ENCODE peak calls at places on chromosomes 11 and 22, in five cellular contexts. R is vagina, J is GM12878, X is IMR-90, D is HCT116. Y is an unnamed sample.

GRCh38 chr11:92461478-92461877 is 236.9 kb downstream of the FAT3 start:
- DNase-seq in R (no peak), J (no peak), X (no peak), D (no peak), Y (no peak)

GRCh38 chr22:31647066-31647465 is 14.9 kb downstream of the PISD start:
- DNase-seq in R (no peak), J (no peak), X (no peak), D (no peak), Y (no peak)

GRCh38 chr22:47294222-47294532 is 531.7 kb downstream of the TBC1D22A start:
- DNase-seq in R (peak; percentile 79), J (no peak), X (peak; percentile 52), D (no peak), Y (no peak)

GRCh38 chr22:24523873-24524272 is 28.7 kb downstream of the UPB1 start:
- DNase-seq in R (no peak), J (no peak), X (peak; percentile 59), D (no peak), Y (no peak)

GRCh38 chr11:36071917-36072500 is 128.1 kb downstream of the LDLRAD3 start:
- DNase-seq in R (no peak), J (no peak), X (no peak), D (no peak), Y (no peak)

GRCh38 chr11:18010977-18011586 is 1.8 kb downstream of the SERGEF start:
- DNase-seq in R (no peak), J (no peak), X (no peak), D (no peak), Y (peak; percentile 24)

GRCh38 chr11:8722156-8722555 is 39.6 kb downstream of the RPL27A start:
- DNase-seq in R (no peak), J (no peak), X (peak; percentile 56), D (no peak), Y (no peak)

GRCh38 chr11:76256448-76256847 is 50.1 kb upstream of the WNT11 start:
- DNase-seq in R (no peak), J (no peak), X (no peak), D (no peak), Y (no peak)

GRCh38 chr11:33403344-33403743 is 146.2 kb downstream of the HIPK3 start:
- DNase-seq in R (no peak), J (no peak), X (no peak), D (no peak), Y (no peak)

GRCh38 chr11:110355011-110355744 is 58.8 kb upstream of the RDX start:
- DNase-seq in R (no peak), J (no peak), X (no peak), D (no peak), Y (no peak)

DNA sequence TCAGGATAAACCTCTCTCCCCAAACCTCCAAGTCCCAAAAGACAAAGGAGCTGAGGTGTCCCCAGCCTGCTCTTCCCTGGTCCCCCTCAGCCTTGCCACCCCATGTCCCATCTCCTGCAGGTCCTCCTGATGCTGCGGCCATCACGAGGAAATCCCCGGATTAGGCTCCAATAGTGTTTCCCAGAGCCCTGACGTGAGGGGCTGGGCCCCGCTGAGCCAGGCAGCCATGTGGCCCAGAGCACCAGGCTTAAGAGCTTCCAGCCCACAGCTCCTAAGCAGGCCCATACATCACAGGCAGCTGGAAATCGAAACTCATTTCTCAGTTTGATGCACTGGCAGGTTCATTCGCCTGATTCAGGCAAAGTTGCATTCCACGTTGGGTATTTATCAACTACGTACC is 114.2 kb downstream of the CHST1 start:
- DNase-seq in R (no peak), J (no peak), X (no peak), D (no peak), Y (no peak)
- TF ChIP-seq POLR2A in R (no peak), J (no peak), X (no peak), D (no peak), Y (no peak)

GRCh38 chr11:71447791-71448256 is 369 bp downstream of the DHCR7 start:
- DNase-seq in R (no peak), J (no peak), X (no peak), D (no peak), Y (no peak)

GRCh38 chr11:71450507-71450906 is 2.3 kb upstream of the DHCR7 start:
- DNase-seq in R (no peak), J (no peak), X (no peak), D (no peak), Y (no peak)

GRCh38 chr11:71449596-71449995 is 1.4 kb upstream of the DHCR7 start:
- DNase-seq in R (no peak), J (no peak), X (no peak), D (no peak), Y (peak; percentile 41)

GRCh38 chr11:71446942-71447688 is 1.1 kb downstream of the DHCR7 start:
- DNase-seq in R (no peak), J (no peak), X (peak; percentile 66), D (no peak), Y (no peak)

DNA sequence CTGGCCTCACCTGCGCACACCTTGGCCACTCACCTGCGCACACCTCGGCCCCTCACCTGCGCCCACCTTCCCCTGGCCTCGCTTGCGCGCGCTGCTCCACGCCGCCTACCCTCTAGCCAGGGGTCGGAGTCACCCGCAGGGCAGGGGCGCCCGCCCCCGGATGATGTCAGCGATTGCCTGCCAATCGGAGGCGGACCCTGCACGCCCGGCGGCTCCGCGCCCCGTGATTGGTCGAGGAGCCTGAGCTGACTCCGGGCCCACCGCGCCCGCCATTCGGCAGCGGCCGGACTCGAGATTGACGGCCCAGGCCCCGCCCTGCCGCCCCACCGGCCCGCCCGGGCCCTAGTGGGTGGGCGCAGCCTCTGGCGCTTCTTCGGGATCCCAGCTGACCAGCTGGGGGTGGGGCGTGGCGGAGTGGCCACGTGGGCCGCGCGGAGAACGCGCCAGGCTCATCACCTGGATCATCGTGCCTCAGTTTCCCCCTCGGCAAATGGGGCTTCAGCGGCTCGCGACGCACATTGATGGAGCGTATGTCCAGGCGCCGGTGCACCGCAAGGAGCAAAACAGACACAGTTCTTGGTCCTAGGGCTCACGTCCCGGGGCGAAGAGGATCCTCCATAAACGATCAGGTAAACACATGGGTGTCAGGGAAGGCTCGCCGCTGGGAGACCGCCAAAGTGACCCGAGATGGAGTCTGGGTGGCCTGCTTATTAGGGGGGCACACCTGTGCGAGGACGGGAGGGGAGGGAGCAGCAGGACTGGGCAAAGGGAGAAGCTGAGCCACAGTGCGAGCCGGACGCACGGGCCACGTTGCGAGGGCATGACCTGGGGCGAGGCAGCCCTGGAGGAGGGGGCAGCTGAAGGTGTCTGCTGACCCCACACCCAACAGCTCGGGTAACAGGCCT is at the start of gene DHCR7:
- DNase-seq in R (no peak), J (peak; percentile 76), X (peak; percentile 93), D (peak; percentile 81), Y (peak; percentile 94)
- TF ChIP-seq POLR2A in R (no peak), J (peak; percentile 89), X (no peak), D (peak; percentile 72), Y (peak; percentile 3)

DNA sequence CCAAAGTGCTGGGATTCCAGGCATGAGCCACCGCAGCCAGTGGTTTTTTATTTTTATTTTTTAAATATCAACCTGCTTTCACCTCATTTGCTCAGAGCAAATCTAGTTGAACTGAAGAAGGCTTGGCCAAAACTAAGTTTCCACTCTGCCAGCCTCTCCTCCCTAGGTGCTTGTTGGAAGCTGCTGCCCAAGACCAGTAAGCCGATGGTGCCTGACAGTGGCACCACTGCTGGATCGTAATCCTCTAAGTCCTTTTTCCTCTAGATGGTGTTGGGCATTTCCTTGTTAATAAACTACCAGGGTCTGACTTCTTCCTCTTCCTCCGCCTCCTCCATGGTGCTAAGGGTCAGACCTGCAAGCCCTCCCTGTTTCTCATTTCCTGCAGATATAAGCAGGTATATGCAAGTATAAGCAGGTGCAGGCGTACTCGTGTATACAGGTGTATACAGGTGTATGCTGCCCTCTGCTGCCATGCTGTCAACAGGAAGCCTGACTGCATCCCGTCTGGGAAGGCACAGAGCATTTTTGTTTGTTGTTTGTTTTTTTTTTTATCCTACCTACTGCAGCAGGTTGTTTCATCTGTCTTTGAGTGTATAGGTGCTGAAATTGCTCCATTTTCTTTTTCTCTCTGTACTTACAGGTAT is 1.6 kb downstream of the NADSYN1 start:
- DNase-seq in R (no peak), J (no peak), X (no peak), D (no peak), Y (no peak)
- TF ChIP-seq POLR2A in R (no peak), J (no peak), X (no peak), D (no peak), Y (no peak)

GRCh38 chr11:65425971-65426838 is 3.6 kb downstream of the NEAT1 start:
- DNase-seq in R (no peak), J (no peak), X (peak; percentile 89), D (peak; percentile 42), Y (peak; percentile 92)
- TF ChIP-seq POLR2A in R (no peak), J (peak; percentile 32), X (no peak), D (no peak), Y (no peak)

GRCh38 chr11:115696472-115697011 is 192.3 kb upstream of the CADM1 start:
- DNase-seq in R (no peak), J (no peak), X (no peak), D (no peak), Y (no peak)
- TF ChIP-seq POLR2A in R (no peak), J (no peak), X (no peak), D (no peak), Y (no peak)

GRCh38 chr22:37282385-37282677 is at the start of gene CYTH4:
- DNase-seq in R (no peak), J (no peak), X (no peak), D (no peak), Y (no peak)
- TF ChIP-seq POLR2A in R (no peak), J (peak; percentile 80), X (no peak), D (no peak), Y (no peak)

DNA sequence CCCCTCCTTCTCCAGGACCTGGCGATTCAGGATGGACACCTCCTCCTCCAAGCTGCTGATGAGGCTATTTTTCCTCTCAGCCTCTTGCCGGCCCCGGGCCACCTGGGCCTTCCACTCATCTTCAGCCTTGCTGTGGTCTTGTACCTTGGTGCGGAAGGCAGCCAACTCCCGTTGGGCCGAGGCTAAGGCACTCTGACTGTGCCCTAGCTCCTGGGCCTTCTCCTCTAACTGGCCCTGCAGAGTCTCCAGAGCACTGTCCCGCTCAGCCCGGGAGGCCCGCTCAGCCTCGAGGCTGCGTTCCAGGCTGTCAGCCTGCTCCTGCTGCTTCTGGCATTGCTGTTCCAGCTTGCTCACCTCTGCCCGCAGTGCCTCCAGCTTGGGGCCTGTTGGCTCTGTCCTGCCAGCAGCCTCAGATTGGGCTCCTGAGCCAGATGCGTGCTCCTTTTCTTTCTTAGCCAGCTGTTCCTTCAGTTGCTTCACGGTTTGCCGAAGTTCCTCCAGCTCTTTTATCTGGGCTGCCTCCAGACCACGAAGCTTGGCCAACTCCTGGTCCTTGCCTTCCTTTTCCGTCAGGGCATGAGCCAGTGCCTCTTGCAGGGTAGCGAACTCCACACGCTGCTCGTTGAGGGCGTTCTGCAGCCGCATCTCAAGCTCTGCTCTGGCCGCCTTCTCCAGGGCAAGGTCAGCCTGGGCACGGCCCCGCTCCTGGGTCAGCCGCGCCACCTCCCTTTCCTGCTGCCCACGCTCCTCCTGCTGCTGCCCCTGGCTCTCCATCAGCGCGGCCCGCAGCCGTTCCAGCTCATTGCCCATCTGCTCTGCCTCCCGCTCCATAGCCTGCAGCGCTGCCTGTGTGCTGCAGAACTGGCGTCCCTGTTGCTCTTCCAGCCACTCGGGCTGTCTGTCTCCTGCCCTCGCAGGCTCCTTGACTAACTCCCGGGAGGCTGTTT is 15.3 kb downstream of the IL18BP start:
- DNase-seq in R (no peak), J (no peak), X (no peak), D (no peak), Y (no peak)
- TF ChIP-seq POLR2A in R (no peak), J (peak; percentile 50), X (no peak), D (no peak), Y (no peak)

GRCh38 chr11:64638829-64639228 is 47.8 kb downstream of the SLC22A12 start:
- DNase-seq in R (no peak), J (no peak), X (no peak), D (no peak), Y (no peak)
- TF ChIP-seq POLR2A in R (no peak), J (no peak), X (no peak), D (no peak), Y (no peak)

GRCh38 chr11:62852523-62853188 is 13.3 kb upstream of the WDR74 start:
- DNase-seq in R (no peak), J (no peak), X (no peak), D (no peak), Y (no peak)
- TF ChIP-seq POLR2A in R (no peak), J (no peak), X (no peak), D (no peak), Y (no peak)

Y was measured in erythroblast.